ENCODE peak calls at places on chromosome 3, in ten cellular contexts. T is hypothalamus; Q is stimulated activated CD4-positive, alpha-beta T cell treated with anti-CD3 and anti-CD28 coated beads, TNF-alpha, amount 100 ng/mL, for 24 hours; S is GM23248; M is NCI-H2081; H is GM12865; D is HEK293T; I is colonic mucosa; R is activated effector memory CD4-positive, alpha-beta T cell treated with anti-CD3 and anti-CD28 coated beads, Interleukin-2, amount 50 U/mL, for 16 hours; G is A172. V is an unnamed sample.

GRCh38 chr3:97981886-97982285 is 9.7 kb upstream of the RIOX2 start:
- DNase-seq in T (no peak), Q (no peak), S (no peak), M (no peak), H (peak; percentile 19), D (no peak), I (no peak), R (no peak), G (no peak), V (peak; percentile 9)

GRCh38 chr3:38907426-38907825 is 91.4 kb upstream of the SCN10A start:
- DNase-seq in T (no peak), Q (no peak), S (peak; percentile 5), M (no peak), H (no peak), D (no peak), I (no peak), R (no peak), G (no peak), V (no peak)

GRCh38 chr3:192422998-192423349 is 304.4 kb downstream of the FGF12 start:
- DNase-seq in T (no peak), Q (no peak), S (no peak), M (no peak), H (no peak), D (no peak), I (no peak), R (no peak), G (peak; percentile 53), V (peak; percentile 10)

GRCh38 chr3:63043631-63044030 is 168.4 kb upstream of the CADPS start:
- DNase-seq in T (no peak), Q (no peak), S (peak; percentile 78), M (no peak), H (no peak), D (no peak), I (peak; percentile 70), R (no peak), G (no peak), V (no peak)

GRCh38 chr3:189779166-189779565 is 148.0 kb downstream of the TP63 start:
- DNase-seq in T (no peak), Q (no peak), S (no peak), M (no peak), H (no peak), D (no peak), I (no peak), R (no peak), G (no peak), V (no peak)

GRCh38 chr3:123728014-123728413 is 143.2 kb upstream of the HACD2 start:
- DNase-seq in T (no peak), Q (no peak), S (peak; percentile 50), M (no peak), H (no peak), D (no peak), I (no peak), R (no peak), G (no peak), V (no peak)

GRCh38 chr3:170717410-170718402 is 131.8 kb upstream of the SLC7A14 start:
- DNase-seq in T (no peak), Q (no peak), S (peak; percentile 52), M (no peak), H (no peak), D (no peak), I (no peak), R (no peak), G (no peak), V (no peak)

GRCh38 chr3:184133840-184134745 is 1.1 kb upstream of the EIF2B5 start:
- DNase-seq in T (peak; percentile 84), Q (peak; percentile 71), S (peak; percentile 93), M (peak; percentile 89), H (peak; percentile 90), D (peak; percentile 69), I (peak; percentile 90), R (peak; percentile 82), G (peak; percentile 69), V (peak; percentile 80)

GRCh38 chr3:10419637-10420232 is 85.7 kb downstream of the ATP2B2 start:
- DNase-seq in T (no peak), Q (peak; percentile 47), S (no peak), M (no peak), H (no peak), D (no peak), I (no peak), R (peak; percentile 79), G (peak; percentile 91), V (peak; percentile 65)

GRCh38 chr3:4825572-4826236 is 153.5 kb upstream of the BHLHE40 start:
- DNase-seq in T (no peak), Q (no peak), S (no peak), M (no peak), H (no peak), D (no peak), I (peak; percentile 81), R (no peak), G (peak; percentile 73), V (no peak)

GRCh38 chr3:186869253-186870235 is 27.0 kb downstream of the ADIPOQ start:
- DNase-seq in T (no peak), Q (no peak), S (peak; percentile 68), M (no peak), H (no peak), D (no peak), I (no peak), R (no peak), G (no peak), V (no peak)

GRCh38 chr3:38000965-38001455 is 10.4 kb downstream of the VILL start:
- DNase-seq in T (no peak), Q (no peak), S (no peak), M (no peak), H (no peak), D (no peak), I (no peak), R (peak; percentile 60), G (no peak), V (no peak)

GRCh38 chr3:123652346-123652984 is 67.6 kb upstream of the HACD2 start:
- DNase-seq in T (peak; percentile 79), Q (peak; percentile 35), S (peak; percentile 88), M (peak; percentile 80), H (peak; percentile 56), D (peak; percentile 84), I (peak; percentile 88), R (no peak), G (peak; percentile 69), V (peak; percentile 50)

GRCh38 chr3:10471337-10471721 is 34.1 kb downstream of the ATP2B2 start:
- DNase-seq in T (no peak), Q (no peak), S (no peak), M (no peak), H (no peak), D (no peak), I (no peak), R (no peak), G (no peak), V (peak; percentile 18)

GRCh38 chr3:160754371-160754854 is 1.6 kb upstream of the PPM1L start:
- DNase-seq in T (peak; percentile 53), Q (no peak), S (peak; percentile 72), M (peak; percentile 60), H (peak; percentile 18), D (peak; percentile 26), I (peak; percentile 48), R (no peak), G (peak; percentile 59), V (peak; percentile 33)

GRCh38 chr3:145243875-145244274 is 917.1 kb downstream of the PLOD2 start:
- DNase-seq in T (no peak), Q (no peak), S (peak; percentile 56), M (no peak), H (no peak), D (no peak), I (no peak), R (no peak), G (peak; percentile 63), V (no peak)

GRCh38 chr3:88462241-88462640 is 312.5 kb downstream of the C3orf38 start:
- DNase-seq in T (no peak), Q (no peak), S (no peak), M (no peak), H (no peak), D (no peak), I (no peak), R (no peak), G (no peak), V (no peak)

GRCh38 chr3:47365213-47366153 is 15.3 kb upstream of the PTPN23 start:
- DNase-seq in T (no peak), Q (no peak), S (peak; percentile 81), M (no peak), H (no peak), D (no peak), I (peak; percentile 44), R (no peak), G (peak; percentile 52), V (no peak)

GRCh38 chr3:184785856-184786255 is 26.1 kb upstream of the VPS8 start:
- DNase-seq in T (no peak), Q (no peak), S (peak; percentile 70), M (no peak), H (no peak), D (no peak), I (no peak), R (no peak), G (no peak), V (peak; percentile 32)

GRCh38 chr3:58306662-58307286 is 454 bp downstream of the HTD2 start:
- DNase-seq in T (peak; percentile 17), Q (no peak), S (peak; percentile 74), M (no peak), H (peak; percentile 58), D (peak; percentile 56), I (peak; percentile 48), R (peak; percentile 74), G (no peak), V (peak; percentile 24)

GRCh38 chr3:172356427-172356826 is 91.8 kb downstream of the GHSR start:
- DNase-seq in T (no peak), Q (no peak), S (no peak), M (no peak), H (no peak), D (no peak), I (no peak), R (no peak), G (no peak), V (no peak)

GRCh38 chr3:49703443-49703927 is 14.1 kb downstream of the RNF123 start:
- DNase-seq in T (peak; percentile 50), Q (peak; percentile 53), S (peak; percentile 80), M (peak; percentile 67), H (peak; percentile 74), D (peak; percentile 86), I (peak; percentile 65), R (peak; percentile 87), G (peak; percentile 55), V (peak; percentile 57)

GRCh38 chr3:121834734-121835709 is at the start of the genes EAF2 and IQCB1:
- DNase-seq in T (peak; percentile 98), Q (peak; percentile 94), S (peak; percentile 99), M (peak; percentile 99), H (peak; percentile 99), D (peak; percentile 99), I (peak; percentile 98), R (peak; percentile 98), G (peak; percentile 93), V (peak; percentile 95)

GRCh38 chr3:77815467-77815866 is 775.6 kb downstream of the ROBO2 start:
- DNase-seq in T (no peak), Q (no peak), S (peak; percentile 6), M (peak; percentile 19), H (no peak), D (peak; percentile 10), I (no peak), R (no peak), G (no peak), V (no peak)

GRCh38 chr3:121992601-121993560 is 29.2 kb downstream of the ILDR1 start:
- DNase-seq in T (no peak), Q (no peak), S (no peak), M (no peak), H (peak; percentile 73), D (no peak), I (no peak), R (no peak), G (no peak), V (no peak)

GRCh38 chr3:139020868-139021234 is at the start of gene PRR23B:
- DNase-seq in T (no peak), Q (no peak), S (peak; percentile 8), M (no peak), H (no peak), D (no peak), I (no peak), R (no peak), G (no peak), V (no peak)

GRCh38 chr3:15797600-15798303 is at the start of gene ANKRD28:
- DNase-seq in T (no peak), Q (no peak), S (peak; percentile 96), M (no peak), H (peak; percentile 55), D (peak; percentile 19), I (peak; percentile 26), R (no peak), G (peak; percentile 94), V (peak; percentile 94)

GRCh38 chr3:187969581-187969950 is 184.4 kb upstream of the LPP start:
- DNase-seq in T (no peak), Q (no peak), S (no peak), M (no peak), H (no peak), D (no peak), I (no peak), R (no peak), G (no peak), V (no peak)